ENCODE peak calls at places on chromosomes 6 and 20, in eight cellular contexts. T is H1, N is HCT116, W is OCI-LY7, B is Karpas-422, U is PC-3, X is GM23248, Z is keratinocyte. A is an unnamed sample. For H3K79me2 and H3K36me3, the result is how much of the 10 kb centered on the place peaks cover.

GRCh38 chr6:160013987-160014868 is 45.3 kb downstream of the IGF2R start:
- DNase-seq in T (no peak), W (no peak), U (no peak), N (no peak), X (peak), B (no peak), Z (no peak), A (peak)

GRCh38 chr6:144362042-144363018 is 77.2 kb downstream of the UTRN start:
- DNase-seq in T (no peak), W (no peak), X (peak), N (no peak), B (no peak), Z (no peak), U (no peak), A (no peak)

GRCh38 chr6:3249821-3250220 is 8.9 kb upstream of the PSMG4 start:
- DNase-seq in T (no peak), X (no peak), Z (no peak), N (no peak), W (no peak), U (no peak), B (no peak), A (no peak)

GRCh38 chr6:155181498-155181897 is 82.3 kb upstream of the CLDN20 start:
- DNase-seq in N (no peak), T (no peak), W (peak), Z (no peak), U (no peak), X (no peak), B (no peak), A (no peak)

GRCh38 chr6:134007077-134007476 is 45.3 kb downstream of the SLC2A12 start:
- DNase-seq in Z (no peak), B (no peak), T (no peak), U (peak), N (no peak), W (no peak), X (no peak), A (no peak)

GRCh38 chr20:17023811-17024210 is 203.0 kb upstream of the PCSK2 start:
- DNase-seq in T (peak), Z (no peak), N (no peak), U (no peak), W (no peak), B (no peak), X (peak), A (no peak)

GRCh38 chr6:149045404-149045803 is 272.1 kb upstream of the TAB2 start:
- DNase-seq in U (no peak), T (no peak), X (no peak), N (no peak), Z (no peak), B (peak), W (no peak), A (peak)

GRCh38 chr20:34983995-34984735 is 28.5 kb downstream of the MYH7B start:
- DNase-seq in N (no peak), X (no peak), B (no peak), Z (no peak), W (no peak), U (no peak), T (peak), A (no peak)

GRCh38 chr20:43016257-43016656 is 173.4 kb downstream of the PTPRT start:
- DNase-seq in Z (no peak), B (peak), T (no peak), X (no peak), W (no peak), N (no peak), U (no peak), A (no peak)

GRCh38 chr6:131129657-131130545 is 5.4 kb upstream of the AKAP7 start:
- DNase-seq in W (no peak), B (no peak), N (no peak), X (peak), Z (no peak), U (peak), T (no peak), A (no peak)

GRCh38 chr6:37731888-37732287 is 34.2 kb upstream of the MDGA1 start:
- DNase-seq in Z (no peak), N (no peak), U (no peak), B (peak), T (no peak), W (peak), X (no peak), A (peak)

GRCh38 chr6:35665573-35665972 is 23.1 kb downstream of the FKBP5 start:
- DNase-seq in N (no peak), W (no peak), B (peak), X (no peak), Z (no peak), U (no peak), T (no peak), A (no peak)
- H3K79me2 ChIP-seq in N (half or more), W (half or more), B (half or more), X (under half), Z (half or more), U (under half), T (half or more), A (under half)

GRCh38 chr6:127515234-127515793 is 3.8 kb downstream of the MTCL3 start:
- DNase-seq in N (no peak), T (peak), Z (no peak), W (peak), U (no peak), X (peak), B (no peak), A (no peak)
- H2AFZ ChIP-seq in N (no peak), T (no peak), Z (no peak), W (peak), U (peak), X (peak), B (peak), A (peak)

GRCh38 chr20:397432-398237 is 10.5 kb upstream of the RBCK1 start:
- DNase-seq in U (no peak), Z (no peak), X (no peak), W (no peak), N (no peak), B (no peak), T (no peak), A (no peak)

GRCh38 chr20:399182-399707 is 8.9 kb upstream of the RBCK1 start:
- DNase-seq in B (no peak), N (no peak), X (no peak), Z (no peak), W (no peak), T (no peak), U (no peak), A (no peak)

GRCh38 chr20:400121-400450 is 8.0 kb upstream of the RBCK1 start:
- DNase-seq in N (no peak), Z (no peak), W (no peak), B (no peak), U (no peak), T (no peak), X (no peak), A (no peak)

GRCh38 chr20:396619-397431 is 11.3 kb upstream of the RBCK1 start:
- DNase-seq in B (no peak), X (no peak), U (no peak), T (no peak), W (no peak), N (no peak), Z (no peak), A (no peak)

DNA sequence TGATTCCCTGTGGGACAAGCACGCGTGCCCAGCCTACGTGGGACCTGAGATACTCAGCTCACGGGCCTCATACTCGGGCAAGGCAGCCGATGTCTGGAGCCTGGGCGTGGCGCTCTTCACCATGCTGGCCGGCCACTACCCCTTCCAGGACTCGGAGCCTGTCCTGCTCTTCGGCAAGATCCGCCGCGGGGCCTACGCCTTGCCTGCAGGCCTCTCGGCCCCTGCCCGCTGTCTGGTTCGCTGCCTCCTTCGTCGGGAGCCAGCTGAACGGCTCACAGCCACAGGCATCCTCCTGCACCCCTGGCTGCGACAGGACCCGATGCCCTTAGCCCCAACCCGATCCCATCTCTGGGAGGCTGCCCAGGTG is 11.9 kb upstream of the RBCK1 start:
- DNase-seq in Z (no peak), U (no peak), B (no peak), X (no peak), N (no peak), W (no peak), T (no peak), A (no peak)
- H3K36me3 ChIP-seq in Z (half or more), U (half or more), B (under half), X (half or more), N (under half), W (half or more), T (under half), A (half or more)

DNA sequence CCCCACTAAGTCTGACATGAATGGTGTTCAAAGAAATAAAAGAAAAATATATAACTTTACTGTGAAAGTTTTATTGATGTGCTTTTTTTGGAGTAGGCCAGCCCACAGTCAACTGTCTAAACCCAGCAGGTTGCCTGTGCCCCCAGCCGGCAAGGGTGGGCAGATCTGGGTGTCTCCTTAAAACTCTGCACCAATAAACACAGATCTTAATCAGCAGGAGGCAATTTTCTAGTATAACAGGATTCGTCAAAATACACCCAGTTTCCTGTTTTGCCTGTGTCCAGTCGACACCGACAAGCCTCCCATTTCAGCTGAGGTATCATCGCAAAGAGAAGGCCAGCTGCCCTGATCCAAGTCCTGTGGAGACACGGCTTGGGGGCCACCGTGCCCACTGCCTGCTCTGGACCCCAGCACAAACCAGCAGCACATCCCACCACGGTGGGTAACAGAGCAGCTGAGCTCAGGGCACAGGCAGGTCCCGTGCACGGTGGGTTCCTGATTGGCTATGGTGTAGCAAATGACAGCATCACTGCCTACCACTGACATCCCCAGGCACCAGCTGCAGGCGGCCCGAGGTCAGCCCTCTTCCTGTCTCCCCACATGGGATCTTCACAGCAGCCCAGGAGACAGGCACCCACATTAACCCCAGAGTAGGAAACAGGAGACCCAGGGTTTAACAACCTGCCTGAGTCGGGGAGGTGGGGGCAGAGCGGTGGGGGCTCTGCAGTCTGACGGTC is 15.7 kb downstream of the BMP7 start:
- DNase-seq in Z (no peak), X (no peak), W (peak), B (peak), U (no peak), T (no peak), N (no peak), A (peak)
- H3K79me2 ChIP-seq in Z (under half), X (under half), W (half or more), B (under half), U (under half), T (under half), N (under half), A (under half)

DNA sequence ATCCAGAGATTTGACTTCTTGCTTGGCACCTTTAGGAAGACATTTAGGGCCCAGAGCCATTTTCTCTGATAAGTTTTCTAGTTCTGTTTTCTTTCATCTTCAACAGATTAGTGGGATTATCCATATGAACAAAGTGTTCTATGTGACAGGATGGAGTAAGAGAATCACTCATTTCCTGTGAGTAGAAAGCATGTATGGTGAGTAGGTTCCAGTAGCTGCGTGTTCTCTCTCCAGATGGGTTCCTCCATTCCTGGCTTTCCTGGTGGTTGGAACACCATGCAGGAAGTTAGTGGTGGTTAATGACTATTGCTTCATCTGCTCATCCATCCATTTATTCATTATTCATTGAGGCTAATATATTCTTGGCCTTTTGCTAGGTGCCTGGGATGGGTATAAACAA is 54.0 kb downstream of the EFCAB8 start:
- DNase-seq in Z (no peak), T (no peak), W (no peak), X (no peak), B (no peak), N (no peak), U (no peak), A (no peak)
- H2AFZ ChIP-seq in Z (no peak), T (no peak), W (no peak), X (no peak), B (no peak), N (no peak), U (no peak), A (no peak)

GRCh38 chr20:49278817-49279676 is 1.2 kb upstream of the ZNFX1 start:
- DNase-seq in B (peak), X (peak), T (no peak), Z (peak), N (no peak), W (peak), U (no peak), A (peak)
- H3K36me3 ChIP-seq in B (half or more), X (under half), T (half or more), Z (half or more), N (half or more), W (half or more), U (half or more), A (half or more)

GRCh38 chr6:138543648-138544047 is 44.4 kb upstream of the NHSL1 start:
- DNase-seq in T (no peak), W (no peak), U (no peak), X (no peak), Z (no peak), N (no peak), B (no peak), A (no peak)
- H3K79me2 ChIP-seq in T (half or more), W (under half), U (under half), X (under half), Z (half or more), N (under half), B (under half), A (under half)

A was measured in DND-41.